ENCODE peak calls at places on chromosomes 4 and X, in four cellular contexts. H is GM12878, Z is HCT116, U is H1. Q is an unnamed sample.

GRCh38 chr4:17324431-17324830 is 187.5 kb downstream of the QDPR start:
- DNase-seq in H (no peak), Z (peak; percentile 29), U (peak; percentile 72), Q (peak; percentile 46)

GRCh38 chrX:54811301-54811885 is 3.8 kb downstream of the MAGED2 start:
- DNase-seq in H (no peak), Z (no peak), U (no peak), Q (no peak)

GRCh38 chrX:98371994-98372393 is 1488.3 kb downstream of the RPA4 start:
- DNase-seq in H (no peak), Z (no peak), U (no peak), Q (no peak)

GRCh38 chrX:105191878-105192277 is 28.6 kb downstream of the TEX13A start:
- DNase-seq in H (no peak), Z (no peak), U (peak; percentile 46), Q (peak; percentile 3)

GRCh38 chrX:32673193-32673592 is 538.2 kb downstream of the DMD start:
- DNase-seq in H (no peak), Z (no peak), U (no peak), Q (peak; percentile 2)

GRCh38 chr4:62209757-62210156 is 1009.6 kb downstream of the ADGRL3 start:
- DNase-seq in H (no peak), Z (no peak), U (no peak), Q (no peak)

GRCh38 chr4:56445699-56446098 is 9.6 kb downstream of the PAICS start:
- DNase-seq in H (no peak), Z (no peak), U (no peak), Q (no peak)

GRCh38 chrX:14344172-14344940 is 185.0 kb upstream of the GLRA2 start:
- DNase-seq in H (no peak), Z (no peak), U (no peak), Q (no peak)

GRCh38 chr4:53601251-53601764 is 10.0 kb upstream of the LNX1 start:
- DNase-seq in H (no peak), Z (no peak), U (peak; percentile 75), Q (no peak)

GRCh38 chrX:9997524-9997923 is 30.4 kb downstream of the CLDN34 start:
- DNase-seq in H (peak; percentile 44), Z (no peak), U (no peak), Q (no peak)

GRCh38 chr4:61374612-61374920 is 174.4 kb downstream of the ADGRL3 start:
- DNase-seq in H (no peak), Z (no peak), U (no peak), Q (no peak)

GRCh38 chrX:124333862-124334261 is 1.4 kb downstream of the TEX13D start:
- DNase-seq in H (no peak), Z (no peak), U (no peak), Q (no peak)

GRCh38 chr4:2489081-2489805 is 20.3 kb downstream of the RNF4 start:
- DNase-seq in H (no peak), Z (no peak), U (no peak), Q (no peak)

GRCh38 chr4:76559236-76560071 is 124.4 kb downstream of the SHROOM3 start:
- DNase-seq in H (no peak), Z (no peak), U (no peak), Q (no peak)

GRCh38 chr4:136036744-136037143 is 1495.5 kb downstream of the PCDH18 start:
- DNase-seq in H (no peak), Z (peak; percentile 18), U (no peak), Q (no peak)

GRCh38 chr4:4655011-4655410 is 113.2 kb upstream of the STX18 start:
- DNase-seq in H (no peak), Z (no peak), U (no peak), Q (no peak)

GRCh38 chr4:139030614-139031235 is 15.1 kb downstream of the NOCT start:
- DNase-seq in H (peak; percentile 61), Z (peak; percentile 61), U (peak; percentile 78), Q (peak; percentile 33)

GRCh38 chrX:30246769-30247489 is at the start of gene MAGEB1:
- DNase-seq in H (no peak), Z (peak; percentile 4), U (peak; percentile 47), Q (no peak)

GRCh38 chr4:125368161-125368560 is 53.4 kb downstream of the FAT4 start:
- DNase-seq in H (no peak), Z (no peak), U (no peak), Q (no peak)

GRCh38 chr4:109429545-109429944 is 4.1 kb upstream of the SEC24B start:
- DNase-seq in H (no peak), Z (no peak), U (no peak), Q (no peak)

GRCh38 chrX:74422576-74423288 is 1.4 kb downstream of the SLC16A2 start:
- DNase-seq in H (no peak), Z (no peak), U (peak; percentile 70), Q (no peak)

GRCh38 chr4:183912585-183912984 is 7.5 kb downstream of the STOX2 start:
- DNase-seq in H (no peak), Z (no peak), U (no peak), Q (no peak)

GRCh38 chr4:168076989-168077725 is 15.2 kb upstream of the ANXA10 start:
- DNase-seq in H (peak; percentile 16), Z (peak; percentile 88), U (peak; percentile 84), Q (peak; percentile 76)

GRCh38 chrX:69197690-69198089 is 32.4 kb upstream of the PJA1 start:
- DNase-seq in H (no peak), Z (no peak), U (no peak), Q (no peak)

GRCh38 chrX:45011131-45011530 is 138.1 kb downstream of the KDM6A start:
- DNase-seq in H (no peak), Z (no peak), U (no peak), Q (no peak)

GRCh38 chr4:35925806-35926205 is 318.5 kb downstream of the ARAP2 start:
- DNase-seq in H (no peak), Z (no peak), U (no peak), Q (no peak)

GRCh38 chrX:40209951-40210617 is 112.3 kb upstream of the BCOR start:
- DNase-seq in H (no peak), Z (no peak), U (no peak), Q (no peak)
- TF ChIP-seq JUND in H (no peak), Z (no peak), U (no peak), Q (no peak)

GRCh38 chr4:13980317-13980716 is 352.8 kb upstream of the BOD1L1 start:
- DNase-seq in H (no peak), Z (no peak), U (no peak), Q (no peak)

GRCh38 chr4:13984996-13985780 is 357.7 kb upstream of the BOD1L1 start:
- DNase-seq in H (no peak), Z (no peak), U (no peak), Q (no peak)

GRCh38 chr4:13985824-13986223 is 358.3 kb upstream of the BOD1L1 start:
- DNase-seq in H (no peak), Z (no peak), U (no peak), Q (no peak)

GRCh38 chr4:13983189-13983790 is 355.8 kb upstream of the BOD1L1 start:
- DNase-seq in H (no peak), Z (no peak), U (no peak), Q (no peak)

GRCh38 chr4:13982008-13982407 is 354.5 kb upstream of the BOD1L1 start:
- DNase-seq in H (no peak), Z (no peak), U (no peak), Q (no peak)
- TF ChIP-seq JUND in H (no peak), Z (no peak), U (no peak), Q (no peak)

DNA sequence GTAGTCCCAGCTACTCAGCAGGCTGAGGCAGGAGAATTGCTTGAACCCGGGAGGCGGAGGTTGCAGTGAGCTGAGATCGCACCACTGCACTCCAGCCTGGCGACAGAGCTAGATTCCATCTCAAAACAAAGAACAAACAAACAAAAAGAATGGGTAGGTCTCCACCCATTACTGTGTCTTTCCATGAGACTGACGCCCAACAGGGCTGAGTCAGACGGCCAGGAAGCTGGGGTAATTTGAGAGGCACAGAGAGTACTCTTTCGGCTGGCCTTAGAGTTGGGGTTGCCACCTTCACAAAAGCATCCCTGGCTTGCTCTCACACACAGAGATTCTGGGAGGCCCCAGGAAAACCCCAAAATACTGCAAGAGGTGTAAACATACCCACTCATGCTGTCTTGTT is 72.0 kb upstream of the DHRSX start:
- DNase-seq in H (no peak), Z (peak; percentile 52), U (no peak), Q (no peak)
- TF ChIP-seq JUND in H (no peak), Z (no peak), U (no peak), Q (no peak)

GRCh38 chr4:88457307-88458090 is 580 bp downstream of the HERC5 start:
- DNase-seq in H (no peak), Z (peak; percentile 6), U (no peak), Q (peak; percentile 37)

GRCh38 chr4:88451205-88451604 is 5.7 kb upstream of the HERC5 start:
- DNase-seq in H (no peak), Z (no peak), U (no peak), Q (no peak)

GRCh38 chr4:88456757-88457306 is at the start of gene HERC5:
- DNase-seq in H (peak; percentile 87), Z (peak; percentile 85), U (peak; percentile 87), Q (peak; percentile 81)

GRCh38 chr4:88448905-88449689 is 7.8 kb upstream of the HERC5 start:
- DNase-seq in H (no peak), Z (no peak), U (no peak), Q (peak; percentile 67)

DNA sequence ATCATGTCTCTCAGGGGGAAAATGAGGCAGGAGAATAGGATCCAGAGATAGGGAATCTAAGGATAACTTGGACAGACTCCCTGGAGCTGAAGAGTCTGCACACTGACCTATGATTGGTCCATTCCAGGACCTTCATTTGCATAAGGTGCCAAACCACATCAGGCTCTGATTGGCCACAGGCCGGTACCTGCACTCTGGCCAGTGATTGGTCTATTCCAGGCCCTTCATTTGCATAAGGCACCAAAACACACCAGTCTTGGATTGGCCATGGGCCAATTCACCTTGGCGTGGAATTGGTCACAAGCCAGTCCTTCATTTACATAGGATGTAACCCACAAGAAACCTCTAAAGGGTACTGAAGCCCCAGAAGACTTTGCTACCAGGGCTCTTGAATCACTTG is 4.0 kb upstream of the HERC5 start:
- DNase-seq in H (no peak), Z (no peak), U (no peak), Q (peak; percentile 57)
- TF ChIP-seq JUND in H (no peak), Z (no peak), U (no peak), Q (no peak)

GRCh38 chr4:113979157-113979972 is at the start of gene ARSJ:
- DNase-seq in H (no peak), Z (peak; percentile 32), U (peak; percentile 80), Q (peak; percentile 16)
- TF ChIP-seq JUND in H (no peak), Z (no peak), U (no peak), Q (no peak)

GRCh38 chrX:136725446-136726104 is 55.2 kb downstream of the ARHGEF6 start:
- DNase-seq in H (no peak), Z (no peak), U (no peak), Q (no peak)
- TF ChIP-seq JUND in H (no peak), Z (no peak), U (no peak), Q (no peak)

GRCh38 chr4:25903905-25904747 is 9.9 kb upstream of the SMIM20 start:
- DNase-seq in H (no peak), Z (no peak), U (no peak), Q (no peak)
- TF ChIP-seq JUND in H (no peak), Z (no peak), U (no peak), Q (no peak)

GRCh38 chr4:151304755-151305154 is 20.6 kb downstream of the SH3D19 start:
- DNase-seq in H (no peak), Z (no peak), U (no peak), Q (peak; percentile 37)
- TF ChIP-seq JUND in H (no peak), Z (no peak), U (no peak), Q (no peak)